ENCODE peak calls at places on chromosomes 11 and 22, in five cellular contexts. P is heart left ventricle; Q is transverse colon; O is prostate gland; A is CD8-positive, alpha-beta T cell. J is an unnamed sample.

GRCh38 chr11:62921573-62922188 is 518 bp upstream of the CHRM1 start:
- DNase-seq in P (no peak), A (no peak), O (peak; percentile 61), Q (peak; percentile 35), J (no peak)

GRCh38 chr11:36928621-36929020 is 330.6 kb upstream of the RAG2 start:
- DNase-seq in Q (no peak), A (no peak), P (no peak), O (no peak), J (no peak)

GRCh38 chr11:35295751-35296150 is 123.6 kb downstream of the SLC1A2 start:
- DNase-seq in O (no peak), Q (no peak), P (no peak), A (no peak), J (no peak)

GRCh38 chr22:25643232-25644000 is 78.9 kb downstream of the GRK3 start:
- DNase-seq in O (no peak), Q (no peak), P (no peak), A (no peak), J (no peak)

GRCh38 chr11:71251159-71251721 is 1.1 kb downstream of the SHANK2 start:
- DNase-seq in A (no peak), O (peak; percentile 43), Q (peak; percentile 25), P (no peak), J (peak; percentile 61)

GRCh38 chr11:95308512-95309035 is 77.6 kb upstream of the SESN3 start:
- DNase-seq in Q (no peak), P (no peak), O (no peak), A (no peak), J (no peak)

GRCh38 chr11:60343094-60343704 is 16.1 kb downstream of the MS4A6E start:
- DNase-seq in O (no peak), P (no peak), A (no peak), Q (no peak), J (no peak)

GRCh38 chr11:47412152-47412746 is 3.9 kb downstream of the SLC39A13 start:
- DNase-seq in Q (peak; percentile 57), P (peak; percentile 58), O (no peak), A (no peak), J (peak; percentile 75)

GRCh38 chr22:25966448-25966913 is 202.8 kb upstream of the SEZ6L start:
- DNase-seq in P (no peak), O (no peak), Q (no peak), A (no peak), J (no peak)

GRCh38 chr11:120590472-120590871 is 78.9 kb downstream of the GRIK4 start:
- DNase-seq in P (no peak), A (no peak), Q (no peak), O (no peak), J (peak; percentile 9)

GRCh38 chr11:57604289-57605010 is 7.0 kb downstream of the SERPING1 start:
- DNase-seq in Q (no peak), O (no peak), A (no peak), P (no peak), J (no peak)

GRCh38 chr22:26619510-26619909 is 1.7 kb upstream of the CRYBB1 start:
- DNase-seq in A (no peak), O (no peak), Q (no peak), P (peak; percentile 65), J (no peak)

GRCh38 chr11:110295487-110296225 is 758 bp downstream of the RDX start:
- DNase-seq in Q (peak; percentile 58), A (no peak), P (peak; percentile 52), O (peak; percentile 48), J (peak; percentile 75)

GRCh38 chr22:27105142-27106025 is 448.0 kb downstream of the MIAT start:
- DNase-seq in Q (peak; percentile 46), A (no peak), P (peak; percentile 80), O (no peak), J (no peak)

GRCh38 chr22:34976474-34976873 is 89.5 kb upstream of the ISX start:
- DNase-seq in Q (no peak), O (no peak), P (no peak), A (no peak), J (no peak)

GRCh38 chr11:113176971-113177370 is 137.4 kb upstream of the TTC12 start:
- DNase-seq in O (no peak), A (no peak), P (no peak), Q (no peak), J (no peak)

GRCh38 chr11:86919557-86920210 is 35.5 kb downstream of the FZD4 start:
- DNase-seq in O (no peak), A (no peak), Q (no peak), P (no peak), J (no peak)

GRCh38 chr11:28815110-28815509 is 706.9 kb downstream of the METTL15 start:
- DNase-seq in P (no peak), A (no peak), O (no peak), Q (no peak), J (no peak)

GRCh38 chr11:130522284-130522961 is 74.0 kb downstream of the ADAMTS15 start:
- DNase-seq in A (no peak), Q (peak; percentile 76), O (peak; percentile 33), P (peak; percentile 97), J (peak; percentile 82)

GRCh38 chr11:91778758-91779157 is 445.9 kb upstream of the FAT3 start:
- DNase-seq in Q (no peak), A (no peak), O (no peak), P (no peak), J (no peak)

GRCh38 chr11:91776660-91777059 is 448.0 kb upstream of the FAT3 start:
- DNase-seq in O (no peak), Q (no peak), A (no peak), P (no peak), J (no peak)

GRCh38 chr11:91768783-91769182 is 455.8 kb upstream of the FAT3 start:
- DNase-seq in Q (no peak), P (no peak), O (no peak), A (no peak), J (no peak)

DNA sequence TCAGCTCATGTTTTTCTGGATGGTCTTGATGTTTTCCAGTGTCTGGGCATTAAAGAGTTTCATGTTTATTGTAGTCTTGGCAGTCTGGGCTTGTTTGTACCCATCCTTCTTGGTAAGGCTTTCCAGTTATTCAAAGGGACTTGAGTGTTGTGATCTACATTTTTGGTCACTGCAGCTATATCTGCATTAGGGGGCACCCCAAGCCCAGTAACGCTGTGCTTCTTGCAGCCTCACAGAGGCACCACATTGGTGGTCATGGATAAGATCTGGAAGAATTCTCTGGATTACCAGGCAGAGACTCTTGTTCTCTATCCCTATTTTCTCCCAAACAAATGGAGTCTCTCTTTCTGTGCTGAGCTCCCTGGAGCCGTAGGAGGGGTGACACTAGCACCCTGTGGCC is 451.5 kb upstream of the FAT3 start:
- DNase-seq in A (no peak), P (no peak), Q (no peak), O (no peak), J (no peak)
- TF ChIP-seq CTCF in A (no peak), P (no peak), Q (no peak), O (no peak), J (no peak)

DNA sequence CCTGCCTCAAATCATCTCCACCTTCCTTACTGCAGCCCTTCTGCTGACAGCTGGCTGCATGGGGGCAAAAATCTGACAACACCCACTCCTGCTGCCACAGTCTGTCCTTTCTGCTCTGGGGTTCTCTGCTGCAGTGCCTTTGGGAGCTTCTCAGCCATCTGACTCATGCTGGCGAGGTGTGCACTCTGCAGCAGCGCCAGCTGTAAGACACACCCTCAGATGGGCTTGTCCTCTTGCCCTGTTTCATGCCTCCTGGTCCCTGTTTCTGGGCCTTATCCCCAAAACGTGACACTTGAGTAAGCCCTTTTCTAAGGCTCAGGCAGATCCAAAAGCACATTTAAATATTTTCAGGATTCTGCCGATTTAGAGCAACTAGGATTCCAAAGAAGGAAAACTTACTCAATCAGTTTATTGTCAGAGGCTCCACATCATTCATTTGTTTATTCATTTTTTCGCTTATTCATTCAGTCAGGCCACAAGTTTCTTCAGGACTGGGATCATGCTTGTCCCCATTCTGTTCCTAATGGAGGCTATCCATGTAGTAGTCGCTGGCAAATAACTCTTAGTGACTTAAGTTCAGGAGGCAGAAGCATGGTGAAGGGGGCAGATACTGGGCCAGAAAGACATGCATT is 60.2 kb downstream of the SMIM38 start:
- DNase-seq in O (peak; percentile 28), Q (no peak), A (no peak), P (no peak), J (no peak)
- H3K27me3 ChIP-seq in O (no peaks in the 10 kb centered on the region), Q (no peaks in the 10 kb centered on the region), A (no peaks in the 10 kb centered on the region), P (no peaks in the 10 kb centered on the region), J (no peaks in the 10 kb centered on the region)

GRCh38 chr11:75945925-75946324 is 130.9 kb downstream of the UVRAG start:
- DNase-seq in A (no peak), O (no peak), Q (no peak), P (no peak), J (no peak)

GRCh38 chr11:75950141-75950540 is 135.1 kb downstream of the UVRAG start:
- DNase-seq in Q (no peak), P (no peak), A (no peak), O (no peak), J (no peak)

GRCh38 chr11:75946531-75947530 is 131.8 kb downstream of the UVRAG start:
- DNase-seq in O (peak; percentile 24), A (no peak), P (no peak), Q (no peak), J (no peak)

GRCh38 chr11:75944515-75944914 is 129.5 kb downstream of the UVRAG start:
- DNase-seq in Q (no peak), O (no peak), P (no peak), A (no peak), J (no peak)

GRCh38 chr11:75949023-75949672 is 134.1 kb downstream of the UVRAG start:
- DNase-seq in P (no peak), Q (no peak), A (no peak), O (no peak), J (no peak)
- H3K4me1 ChIP-seq in P (peaks cover 23% of the 10 kb centered on the region), Q (peaks cover 36% of the 10 kb centered on the region), A (no peaks in the 10 kb centered on the region), O (no peaks in the 10 kb centered on the region), J (peaks cover 19% of the 10 kb centered on the region)

GRCh38 chr11:8070417-8071101 is 10.5 kb upstream of the TUB start:
- DNase-seq in P (no peak), Q (no peak), O (no peak), A (no peak), J (no peak)
- TF ChIP-seq CTCF in P (peak; percentile 47), Q (peak; percentile 17), O (no peak), A (no peak), J (peak; percentile 13)

DNA sequence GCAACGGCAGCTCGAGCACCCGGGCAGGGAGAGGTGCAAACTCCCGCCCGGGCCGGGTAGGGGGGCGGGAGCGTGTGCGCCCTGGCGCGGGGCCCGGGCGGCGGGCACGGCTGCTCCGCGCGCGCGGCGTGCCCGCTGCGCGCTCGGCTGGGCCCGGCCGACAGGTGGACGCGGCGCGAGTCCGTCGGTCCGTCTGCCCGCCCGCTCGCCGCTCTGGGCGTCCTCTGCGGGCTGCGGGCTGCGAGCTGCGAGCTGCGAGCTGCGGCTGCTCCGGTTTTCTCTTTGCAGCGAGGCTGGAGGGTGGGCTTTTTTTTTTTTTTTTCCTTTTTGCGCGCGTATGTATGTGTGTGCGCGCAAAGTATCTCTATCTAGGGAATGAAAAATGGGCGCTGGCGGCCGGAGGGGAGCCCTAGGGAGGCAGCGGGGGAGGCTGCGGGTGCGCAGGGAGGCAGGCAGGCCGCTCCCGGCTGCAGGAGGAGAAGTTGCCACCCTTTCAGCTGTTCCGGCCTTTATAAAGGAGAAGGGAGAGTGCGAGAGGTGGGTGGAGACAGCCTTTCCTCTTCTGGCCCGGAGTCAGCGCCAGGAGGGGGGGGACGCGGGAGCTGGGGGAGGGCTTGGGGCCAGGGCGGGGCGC is at the start of gene PDGFB:
- DNase-seq in Q (peak; percentile 41), O (peak; percentile 39), A (no peak), P (peak; percentile 78), J (no peak)
- H3K27me3 ChIP-seq in Q (peaks cover 81% of the 10 kb centered on the region), O (no peaks in the 10 kb centered on the region), A (peaks cover 3% of the 10 kb centered on the region), P (peaks cover 5% of the 10 kb centered on the region), J (peaks cover 34% of the 10 kb centered on the region)

GRCh38 chr22:43628253-43628649 is 183.9 kb downstream of the EFCAB6 start:
- DNase-seq in O (no peak), A (no peak), Q (no peak), P (no peak), J (no peak)
- H3K4me1 ChIP-seq in O (no peaks in the 10 kb centered on the region), A (no peaks in the 10 kb centered on the region), Q (no peaks in the 10 kb centered on the region), P (no peaks in the 10 kb centered on the region), J (no peaks in the 10 kb centered on the region)